ENCODE peak calls at places on chromosome 12, in eight cellular contexts. T, L, E, D, V, H, X and N are unnamed samples.

GRCh38 chr12:67074072-67074471 is 195.1 kb upstream of the CAND1 start:
- DNase-seq in T (no peak), E (no peak), H (no peak), L (no peak), X (no peak), D (no peak), V (no peak), N (no peak)

GRCh38 chr12:103529306-103529705 is 33.5 kb upstream of the C12orf42 start:
- DNase-seq in E (no peak), H (no peak), V (no peak), T (no peak), X (no peak), L (peak; percentile 52), D (no peak), N (no peak)

GRCh38 chr12:54596526-54596946 is 8.1 kb upstream of the PPP1R1A start:
- DNase-seq in E (peak; percentile 32), H (peak; percentile 6), L (peak; percentile 68), D (peak; percentile 72), X (peak; percentile 77), T (peak; percentile 74), V (peak; percentile 17), N (peak; percentile 62)

GRCh38 chr12:1595026-1595561 is 713 bp upstream of the FBXL14 start:
- DNase-seq in D (peak; percentile 25), H (no peak), E (no peak), X (peak; percentile 31), V (no peak), T (no peak), L (no peak), N (no peak)

GRCh38 chr12:61188801-61189595 is 1071.2 kb upstream of the USP15 start:
- DNase-seq in L (no peak), X (peak; percentile 10), T (no peak), H (no peak), E (no peak), D (no peak), V (peak; percentile 11), N (no peak)

GRCh38 chr12:115872919-115873357 is 404.6 kb downstream of the MED13L start:
- DNase-seq in V (no peak), L (no peak), X (no peak), E (no peak), T (no peak), D (no peak), H (no peak), N (no peak)

GRCh38 chr12:5944053-5944452 is 1.0 kb downstream of the ANO2 start:
- DNase-seq in T (no peak), H (no peak), D (no peak), V (no peak), X (no peak), L (no peak), E (no peak), N (no peak)

GRCh38 chr12:44875417-44875953 is 630 bp downstream of the NELL2 start:
- DNase-seq in X (peak; percentile 37), D (peak; percentile 30), E (no peak), V (no peak), T (peak; percentile 58), H (peak; percentile 4), L (peak; percentile 52), N (no peak)

GRCh38 chr12:58306266-58306995 is 365.1 kb downstream of the ATP23 start:
- DNase-seq in H (no peak), L (no peak), D (no peak), E (no peak), T (no peak), X (no peak), V (no peak), N (no peak)

GRCh38 chr12:83805873-83806272 is 1106.7 kb downstream of the SLC6A15 start:
- DNase-seq in D (no peak), T (no peak), X (no peak), L (no peak), V (no peak), H (no peak), E (no peak), N (no peak)

GRCh38 chr12:108564724-108565123 is 2.3 kb downstream of the ISCU start:
- DNase-seq in V (no peak), X (no peak), D (no peak), H (no peak), E (no peak), L (no peak), T (no peak), N (no peak)

GRCh38 chr12:100473716-100474150 is at the start of gene NR1H4:
- DNase-seq in L (no peak), X (no peak), H (no peak), T (no peak), D (no peak), V (no peak), E (no peak), N (peak; percentile 8)

GRCh38 chr12:94099191-94099983 is 49.0 kb upstream of the PLXNC1 start:
- DNase-seq in H (no peak), V (no peak), T (no peak), E (peak; percentile 56), L (no peak), X (no peak), D (peak; percentile 15), N (no peak)

GRCh38 chr12:111453071-111453989 is 47.6 kb downstream of the SH2B3 start:
- DNase-seq in H (no peak), E (no peak), X (peak; percentile 57), L (no peak), V (no peak), T (no peak), D (no peak), N (no peak)

GRCh38 chr12:88658009-88658408 is 77.7 kb upstream of the KITLG start:
- DNase-seq in L (no peak), E (no peak), X (no peak), V (no peak), D (no peak), H (no peak), T (no peak), N (no peak)

GRCh38 chr12:51397670-51398069 is 6.5 kb upstream of the GALNT6 start:
- DNase-seq in X (no peak), V (no peak), T (no peak), D (no peak), H (no peak), E (no peak), L (no peak), N (no peak)

GRCh38 chr12:67623259-67623658 is 25.3 kb upstream of the DYRK2 start:
- DNase-seq in E (no peak), D (no peak), X (no peak), V (no peak), T (no peak), L (no peak), H (no peak), N (no peak)

GRCh38 chr12:96220902-96221301 is 26.7 kb downstream of the ELK3 start:
- DNase-seq in T (no peak), E (no peak), X (no peak), D (peak; percentile 6), V (no peak), H (no peak), L (no peak), N (no peak)

GRCh38 chr12:106736051-106736957 is 38.2 kb upstream of the RIC8B start:
- DNase-seq in T (no peak), X (no peak), L (no peak), H (no peak), E (no peak), D (peak; percentile 29), V (no peak), N (no peak)

GRCh38 chr12:48947727-48948126 is 9.6 kb downstream of the ARF3 start:
- DNase-seq in T (no peak), D (no peak), X (no peak), L (no peak), E (no peak), H (no peak), V (no peak), N (no peak)

GRCh38 chr12:132439333-132439904 is 50.5 kb upstream of the FBRSL1 start:
- DNase-seq in H (no peak), L (no peak), E (no peak), X (no peak), V (no peak), D (no peak), T (no peak), N (no peak)

GRCh38 chr12:26077915-26078314 is 46.9 kb downstream of the BHLHE41 start:
- DNase-seq in D (no peak), V (no peak), E (no peak), H (no peak), L (no peak), T (no peak), X (no peak), N (no peak)

GRCh38 chr12:122861586-122861970 is 26.3 kb downstream of the HIP1R start:
- DNase-seq in H (no peak), L (no peak), X (peak; percentile 2), E (no peak), V (no peak), D (no peak), T (no peak), N (no peak)

GRCh38 chr12:96850676-96851075 is 56.4 kb upstream of the NEDD1 start:
- DNase-seq in E (no peak), D (no peak), V (no peak), T (no peak), L (no peak), X (peak; percentile 73), H (no peak), N (no peak)

GRCh38 chr12:104351023-104351983 is 47.8 kb downstream of the EID3 start:
- DNase-seq in X (no peak), T (no peak), V (no peak), L (no peak), D (no peak), H (no peak), E (no peak), N (no peak)

GRCh38 chr12:50351120-50352043 is 45.0 kb downstream of the FAM186A start:
- DNase-seq in X (no peak), E (no peak), H (no peak), T (no peak), V (no peak), D (no peak), L (no peak), N (no peak)